ENCODE peak calls at places on chromosomes 4 and X, in four cellular contexts. W, C, T and O are unnamed samples.
A peak's percentile ranks its signal among the peaks of the same experiment; 100 is the strongest.

GRCh38 chrX:38805294-38806053 is 4.2 kb downstream of the MID1IP1 start:
- DNase-seq in W (peak; percentile 71), C (peak; percentile 87), T (peak; percentile 64), O (peak; percentile 51)

GRCh38 chrX:97672138-97672537 is 788.4 kb downstream of the RPA4 start:
- DNase-seq in W (no peak), C (no peak), T (no peak), O (peak; percentile 37)

GRCh38 chr4:103018391-103019318 is 850 bp downstream of the SLC9B1 start:
- DNase-seq in W (peak; percentile 28), C (no peak), T (no peak), O (peak; percentile 18)

GRCh38 chrX:154020500-154021115 is 906 bp upstream of the IRAK1 start:
- DNase-seq in W (peak; percentile 19), C (no peak), T (no peak), O (no peak)

GRCh38 chrX:119784747-119785446 is 6.5 kb downstream of the RPL39 start:
- DNase-seq in W (peak; percentile 55), C (peak; percentile 41), T (no peak), O (peak; percentile 81)

GRCh38 chr4:74117024-74117534 is 18.1 kb upstream of the CXCL2 start:
- DNase-seq in W (no peak), C (peak; percentile 97), T (peak; percentile 79), O (no peak)

GRCh38 chr4:34371676-34372075 is 1872.6 kb downstream of the ARAP2 start:
- DNase-seq in W (no peak), C (peak; percentile 34), T (no peak), O (no peak)

GRCh38 chr4:25814323-25814722 is 48.5 kb downstream of the SEL1L3 start:
- DNase-seq in W (no peak), C (peak; percentile 70), T (peak; percentile 41), O (no peak)

GRCh38 chr4:4854649-4855292 is 4.7 kb upstream of the MSX1 start:
- DNase-seq in W (no peak), C (no peak), T (no peak), O (no peak)

GRCh38 chr4:72828864-72829263 is 240.7 kb downstream of the COX18 start:
- DNase-seq in W (no peak), C (no peak), T (no peak), O (no peak)

GRCh38 chr4:122733805-122734155 is 1.3 kb downstream of the BBS12 start:
- DNase-seq in W (no peak), C (no peak), T (no peak), O (no peak)

GRCh38 chrX:49858341-49858740 is 20.9 kb upstream of the USP27X start:
- DNase-seq in W (no peak), C (no peak), T (no peak), O (no peak)

GRCh38 chrX:122421434-122422121 is 762.5 kb upstream of the GRIA3 start:
- DNase-seq in W (no peak), C (no peak), T (peak; percentile 25), O (no peak)

GRCh38 chrX:40095588-40096394 is 2.0 kb downstream of the BCOR start:
- DNase-seq in W (peak; percentile 60), C (peak; percentile 45), T (peak; percentile 38), O (peak; percentile 65)

GRCh38 chrX:2710041-2710471 is 19.0 kb downstream of the CD99 start:
- DNase-seq in W (peak; percentile 23), C (peak; percentile 76), T (no peak), O (peak; percentile 34)

GRCh38 chr4:141721174-141721573 is 84.8 kb downstream of the IL15 start:
- DNase-seq in W (no peak), C (no peak), T (no peak), O (no peak)

GRCh38 chr4:77232653-77233052 is 75.6 kb downstream of the CCNG2 start:
- DNase-seq in W (no peak), C (no peak), T (no peak), O (no peak)

GRCh38 chrX:119502727-119503483 is 34.7 kb downstream of the SLC25A5 start:
- DNase-seq in W (peak; percentile 58), C (peak; percentile 33), T (no peak), O (no peak)

GRCh38 chrX:154605566-154605965 is 13.5 kb downstream of the CTAG1B start:
- DNase-seq in W (no peak), C (no peak), T (no peak), O (no peak)

GRCh38 chr4:95572304-95572991 is 23.7 kb upstream of the UNC5C start:
- DNase-seq in W (no peak), C (peak; percentile 73), T (peak; percentile 38), O (no peak)

GRCh38 chrX:124829930-124830329 is 483.6 kb downstream of the SH2D1A start:
- DNase-seq in W (no peak), C (no peak), T (no peak), O (no peak)

GRCh38 chrX:110448459-110448858 is 89.8 kb downstream of the RTL9 start:
- DNase-seq in W (no peak), C (no peak), T (no peak), O (no peak)

GRCh38 chr4:40281099-40281498 is 54.0 kb upstream of the CHRNA9 start:
- DNase-seq in W (no peak), C (no peak), T (no peak), O (no peak)

GRCh38 chr4:114780205-114780604 is 181.6 kb downstream of the UGT8 start:
- DNase-seq in W (no peak), C (peak; percentile 9), T (no peak), O (peak; percentile 47)

GRCh38 chr4:107736924-107737448 is 17.0 kb upstream of the PAPSS1 start:
- DNase-seq in W (peak; percentile 49), C (peak; percentile 76), T (no peak), O (peak; percentile 81)

GRCh38 chr4:106036848-106037247 is 141.6 kb downstream of the NPNT start:
- DNase-seq in W (no peak), C (no peak), T (no peak), O (no peak)

GRCh38 chr4:176778491-176778890 is 14.2 kb downstream of the VEGFC start:
- DNase-seq in W (no peak), C (peak; percentile 72), T (no peak), O (no peak)

GRCh38 chrX:74449322-74449936 is 28.1 kb downstream of the SLC16A2 start:
- DNase-seq in W (no peak), C (no peak), T (no peak), O (no peak)

GRCh38 chrX:29487714-29488113 is 727.6 kb upstream of the MAGEB2 start:
- DNase-seq in W (no peak), C (no peak), T (no peak), O (no peak)

GRCh38 chr4:37663552-37663951 is 22.6 kb downstream of the RELL1 start:
- DNase-seq in W (no peak), C (no peak), T (no peak), O (no peak)

GRCh38 chrX:119669424-119670037 is 23.4 kb downstream of the SEPTIN6 start:
- DNase-seq in W (no peak), C (no peak), T (peak; percentile 51), O (no peak)

GRCh38 chrX:74286950-74287349 is 17.0 kb upstream of the ZCCHC13 start:
- DNase-seq in W (no peak), C (peak; percentile 7), T (no peak), O (no peak)

GRCh38 chrX:122625821-122626220 is 558.3 kb upstream of the GRIA3 start:
- DNase-seq in W (no peak), C (no peak), T (no peak), O (no peak)

GRCh38 chrX:81377329-81377728 is 175.4 kb downstream of the SH3BGRL start:
- DNase-seq in W (peak; percentile 24), C (peak; percentile 45), T (no peak), O (peak; percentile 43)

GRCh38 chr4:161936625-161937133 is 227.1 kb downstream of the FSTL5 start:
- DNase-seq in W (no peak), C (peak; percentile 50), T (no peak), O (peak; percentile 18)

GRCh38 chr4:32145987-32146386 is 1425.8 kb downstream of the PCDH7 start:
- DNase-seq in W (no peak), C (no peak), T (no peak), O (no peak)

GRCh38 chrX:96692911-96693310 is 8.3 kb downstream of the DIAPH2 start:
- DNase-seq in W (no peak), C (no peak), T (no peak), O (no peak)

GRCh38 chrX:97597954-97598353 is 714.2 kb downstream of the RPA4 start:
- DNase-seq in W (peak; percentile 65), C (no peak), T (no peak), O (peak; percentile 59)

GRCh38 chrX:134460861-134461218 is 875 bp downstream of the HPRT1 start:
- DNase-seq in W (peak; percentile 26), C (peak; percentile 22), T (no peak), O (no peak)

GRCh38 chrX:130577431-130577830 is 175.6 kb downstream of the RBMX2 start:
- DNase-seq in W (no peak), C (no peak), T (no peak), O (no peak)
- H3K36me3 ChIP-seq in W (no peaks in the 10 kb centered on the region), C (no peaks in the 10 kb centered on the region), T (no peaks in the 10 kb centered on the region), O (no peaks in the 10 kb centered on the region)

DNA sequence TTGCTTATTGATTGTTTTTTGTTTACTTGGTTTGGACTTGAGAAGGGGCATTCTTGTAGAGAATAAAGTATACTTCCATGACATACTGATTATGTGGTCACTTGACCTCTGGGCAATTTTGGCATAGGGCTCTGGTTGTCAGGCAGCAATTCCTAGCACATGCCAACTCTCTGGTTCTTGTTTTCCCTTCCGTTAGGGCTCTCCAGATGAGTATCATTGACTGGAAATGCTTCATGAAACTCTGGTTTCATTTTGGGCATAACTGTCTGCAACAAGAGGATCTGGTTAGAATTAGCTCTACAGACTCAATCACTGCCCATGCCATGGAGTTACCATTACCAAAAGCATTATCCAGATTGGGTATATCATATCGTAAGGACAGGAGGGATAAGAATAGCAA is 1057.9 kb downstream of the FAT4 start:
- DNase-seq in W (no peak), C (no peak), T (no peak), O (no peak)
- H3K4me3 ChIP-seq in W (no peak overlapping the region), C (no peak overlapping the region), T (no peak overlapping the region), O (no peak overlapping the region)

GRCh38 chr4:2793920-2794706 is 1.2 kb downstream of the SH3BP2 start:
- DNase-seq in W (no peak), C (peak; percentile 75), T (peak; percentile 54), O (no peak)
- H3K4me1 ChIP-seq in W (peaks cover 43% of the 10 kb centered on the region), C (peaks cover 10% of the 10 kb centered on the region), T (peaks cover 44% of the 10 kb centered on the region), O (peaks cover 5% of the 10 kb centered on the region)

DNA sequence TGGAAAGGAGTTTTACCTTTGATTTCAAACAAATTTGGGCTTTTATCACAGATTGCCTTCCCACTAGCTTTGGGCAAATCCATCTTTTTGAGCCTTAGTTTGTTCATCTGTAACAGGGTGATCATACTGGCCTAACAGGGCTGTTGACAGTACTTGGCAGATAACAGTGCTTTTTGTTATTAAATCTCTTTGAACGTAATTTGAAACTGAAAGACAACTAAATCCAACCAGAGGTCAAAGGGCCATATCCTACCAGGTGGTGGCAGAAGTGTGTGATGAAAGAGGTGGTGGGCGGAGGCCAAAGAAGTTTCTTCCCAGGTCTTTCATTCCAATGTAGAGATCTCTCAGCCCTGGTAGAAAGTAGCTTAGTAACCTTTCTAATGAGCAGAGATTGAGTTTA is 35.2 kb upstream of the TADA2B start:
- DNase-seq in W (peak; percentile 27), C (no peak), T (no peak), O (no peak)
- H3K36me3 ChIP-seq in W (peaks cover 76% of the 10 kb centered on the region), C (peaks cover 15% of the 10 kb centered on the region), T (no peaks in the 10 kb centered on the region), O (peaks cover 90% of the 10 kb centered on the region)